ENCODE peak calls at places on chromosomes 11 and 22, in six cellular contexts. W is heart left ventricle, X is esophagus muscularis mucosa, E is BJ, D is neural crest cell, N is colonic mucosa. O is an unnamed sample.

GRCh38 chr11:19777032-19777341 is 64.3 kb downstream of the NAV2 start:
- DNase-seq in W (no peak), N (peak; percentile 51), D (peak; percentile 34), E (no peak), X (no peak), O (no peak)

GRCh38 chr11:7572001-7572712 is 58.4 kb downstream of the PPFIBP2 start:
- DNase-seq in D (no peak), E (no peak), X (no peak), W (no peak), N (no peak), O (no peak)

GRCh38 chr11:9982796-9983579 is 311.0 kb downstream of the SBF2 start:
- DNase-seq in N (peak; percentile 62), W (no peak), E (no peak), X (no peak), D (peak; percentile 20), O (no peak)

GRCh38 chr11:359181-359714 is 10.1 kb upstream of the B4GALNT4 start:
- DNase-seq in N (no peak), X (no peak), D (no peak), E (no peak), W (no peak), O (no peak)

GRCh38 chr22:50461979-50462540 is 12.8 kb downstream of the SBF1 start:
- DNase-seq in N (no peak), X (no peak), W (no peak), E (no peak), D (no peak), O (no peak)

GRCh38 chr11:12690663-12691062 is 16.4 kb downstream of the TEAD1 start:
- DNase-seq in N (no peak), W (no peak), D (no peak), X (no peak), E (no peak), O (no peak)

GRCh38 chr11:6116638-6117037 is 9.2 kb downstream of the OR56B4 start:
- DNase-seq in D (no peak), X (no peak), E (no peak), N (no peak), W (no peak), O (no peak)

GRCh38 chr11:41225856-41226255 is 233.6 kb downstream of the LRRC4C start:
- DNase-seq in E (no peak), N (no peak), D (no peak), W (no peak), X (no peak), O (no peak)

GRCh38 chr11:95067828-95068244 is 1.1 kb downstream of the SRSF8 start:
- DNase-seq in X (peak; percentile 92), D (no peak), W (peak; percentile 50), E (no peak), N (peak; percentile 65), O (no peak)

GRCh38 chr11:97786961-97787360 is 1233.8 kb upstream of the CNTN5 start:
- DNase-seq in X (no peak), D (no peak), N (no peak), W (no peak), E (no peak), O (no peak)

GRCh38 chr11:101600948-101601347 is 17.1 kb upstream of the TRPC6 start:
- DNase-seq in E (no peak), W (no peak), N (no peak), X (no peak), D (no peak), O (no peak)

GRCh38 chr11:73729594-73730206 is 31.2 kb downstream of the RAB6A start:
- DNase-seq in E (no peak), N (no peak), D (peak; percentile 22), W (no peak), X (no peak), O (no peak)

GRCh38 chr22:50274311-50274710 is 4.1 kb upstream of the MAPK11 start:
- DNase-seq in W (peak; percentile 74), D (no peak), N (no peak), E (no peak), X (no peak), O (no peak)

GRCh38 chr11:74370122-74370521 is 28.1 kb downstream of the PGM2L1 start:
- DNase-seq in W (no peak), D (no peak), N (no peak), E (no peak), X (no peak), O (no peak)

GRCh38 chr22:19892249-19892879 is 37.7 kb upstream of the GNB1L start:
- DNase-seq in D (no peak), N (no peak), W (no peak), E (no peak), X (no peak), O (no peak)

GRCh38 chr22:23520875-23521441 is 59.1 kb downstream of the IGLL1 start:
- DNase-seq in X (no peak), W (peak; percentile 38), E (no peak), N (peak; percentile 55), D (peak; percentile 25), O (no peak)

GRCh38 chr11:109853156-109853776 is 239.9 kb upstream of the ZC3H12C start:
- DNase-seq in D (peak; percentile 20), N (no peak), W (no peak), X (no peak), E (peak; percentile 25), O (no peak)

GRCh38 chr22:32465661-32466060 is 1.4 kb upstream of the BPIFC start:
- DNase-seq in X (no peak), E (no peak), W (no peak), N (no peak), D (no peak), O (no peak)

GRCh38 chr11:102680945-102681344 is 24.6 kb downstream of the MMP27 start:
- DNase-seq in W (peak; percentile 26), D (no peak), E (peak; percentile 30), N (no peak), X (peak; percentile 77), O (peak; percentile 32)

GRCh38 chr11:102685769-102686168 is 19.8 kb downstream of the MMP27 start:
- DNase-seq in N (no peak), X (no peak), D (no peak), W (no peak), E (no peak), O (no peak)

GRCh38 chr11:102685311-102685710 is 20.3 kb downstream of the MMP27 start:
- DNase-seq in W (no peak), X (no peak), N (no peak), D (no peak), E (no peak), O (no peak)

GRCh38 chr11:102678022-102678421 is 27.5 kb downstream of the MMP27 start:
- DNase-seq in E (no peak), X (peak; percentile 37), W (no peak), D (no peak), N (no peak), O (no peak)

GRCh38 chr11:102683277-102683676 is 22.3 kb downstream of the MMP27 start:
- DNase-seq in X (peak; percentile 77), D (no peak), W (no peak), E (no peak), N (no peak), O (no peak)
- TF ChIP-seq CTCF in X (no peak), D (no peak), W (no peak), E (no peak), N (no peak), O (no peak)

GRCh38 chr11:69525516-69526452 is 44.3 kb downstream of the LINC01488 start:
- DNase-seq in N (no peak), D (no peak), E (no peak), X (no peak), W (no peak), O (no peak)
- TF ChIP-seq CTCF in N (no peak), D (no peak), E (no peak), X (no peak), W (no peak), O (no peak)

GRCh38 chr22:36325163-36326031 is 62.4 kb downstream of the MYH9 start:
- DNase-seq in N (peak; percentile 80), D (no peak), W (peak; percentile 71), E (peak; percentile 66), X (no peak), O (peak; percentile 53)

GRCh38 chr22:36328635-36329216 is 59.0 kb downstream of the MYH9 start:
- DNase-seq in X (no peak), W (peak; percentile 83), N (no peak), D (no peak), E (peak; percentile 55), O (peak; percentile 76)

GRCh38 chr22:36324414-36324813 is 63.4 kb downstream of the MYH9 start:
- DNase-seq in E (no peak), N (no peak), D (no peak), X (no peak), W (peak; percentile 63), O (no peak)

GRCh38 chr22:36327922-36328551 is 59.7 kb downstream of the MYH9 start:
- DNase-seq in D (no peak), E (no peak), N (no peak), X (no peak), W (peak; percentile 85), O (no peak)

DNA sequence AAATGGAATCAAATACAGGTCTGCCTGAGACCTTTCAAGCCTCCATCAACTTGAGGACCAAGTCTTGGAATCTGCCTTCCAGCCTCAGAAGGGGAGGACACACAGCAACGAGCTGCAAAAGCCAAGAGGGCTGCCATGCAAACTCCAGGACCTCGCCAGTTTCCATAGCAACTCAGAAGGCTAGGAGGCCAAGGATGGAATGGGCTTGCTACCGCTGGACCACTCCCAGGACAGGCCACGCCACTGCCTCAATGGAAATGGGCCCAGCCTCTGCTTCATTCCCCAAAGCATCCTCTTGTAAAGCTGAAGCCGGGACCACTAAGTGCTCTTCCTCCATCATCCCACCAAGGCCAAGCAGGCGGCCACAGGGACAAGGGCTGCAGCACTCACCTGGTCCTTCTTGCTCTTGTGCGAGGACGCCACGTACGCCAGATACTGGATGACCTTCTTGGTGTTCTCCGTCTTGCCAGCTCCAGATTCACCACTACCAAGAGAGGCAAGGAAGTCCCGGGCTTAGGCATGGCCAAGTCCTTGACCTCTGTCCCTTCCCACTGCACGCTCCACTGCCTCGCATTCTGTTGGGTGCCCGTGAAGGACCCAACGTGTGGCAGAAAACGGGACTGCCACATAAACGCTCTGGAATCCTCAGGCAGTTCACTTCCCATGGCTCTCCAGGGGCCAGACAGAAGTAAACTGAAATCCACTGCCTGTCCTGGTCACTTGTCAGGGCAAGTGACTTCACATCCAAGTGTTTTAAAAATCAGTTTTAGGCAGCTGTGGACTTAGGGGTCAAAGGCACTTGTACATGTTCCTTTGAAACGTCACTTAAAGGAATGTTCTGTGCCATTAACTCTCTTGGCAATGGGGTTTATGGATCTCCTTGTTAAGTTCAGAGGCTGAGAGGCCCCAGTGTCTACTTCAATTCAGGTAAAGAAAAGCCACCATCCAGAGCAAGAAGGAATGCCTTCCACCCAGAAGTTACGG is 61.3 kb downstream of the MYH9 start:
- DNase-seq in N (no peak), E (no peak), W (no peak), D (no peak), X (no peak), O (no peak)
- TF ChIP-seq CTCF in N (no peak), E (no peak), W (no peak), D (no peak), X (no peak), O (peak; percentile 8)

GRCh38 chr22:37571992-37572373 is 7.9 kb downstream of the LGALS2 start:
- DNase-seq in X (no peak), W (no peak), E (no peak), D (no peak), N (no peak), O (no peak)

GRCh38 chr22:37569921-37570660 is 9.8 kb downstream of the LGALS2 start:
- DNase-seq in N (peak; percentile 76), W (peak; percentile 33), X (no peak), D (no peak), E (no peak), O (no peak)

GRCh38 chr22:37569009-37569920 is 9.0 kb downstream of the CDC42EP1 start:
- DNase-seq in X (no peak), D (no peak), N (peak; percentile 93), W (peak; percentile 24), E (no peak), O (no peak)

GRCh38 chr22:37570661-37570976 is 9.3 kb downstream of the LGALS2 start:
- DNase-seq in D (no peak), W (no peak), X (no peak), E (no peak), N (no peak), O (no peak)

GRCh38 chr22:37571258-37571991 is 8.5 kb downstream of the LGALS2 start:
- DNase-seq in X (no peak), N (no peak), D (no peak), W (peak; percentile 23), E (no peak), O (no peak)
- TF ChIP-seq CTCF in X (no peak), N (no peak), D (no peak), W (no peak), E (peak; percentile 16), O (no peak)

O was measured in psoas muscle.